ENCODE peak calls at places on chromosomes 13 and 19, in five cellular contexts. One of them, this sample, is unnamed.

GRCh38 chr19:16671652-16672274 is 10.8 kb downstream of the TMEM38A start:
- DNase-seq in foreskin keratinocyte: no peak
- DNase-seq in NCI-H82: peak; percentile 96
- DNase-seq in hypothalamus: no peak
- DNase-seq in activated T-cell treated with anti-CD3 and anti-CD28 coated beads, Interleukin-2, amount 50 U/mL, for 1 hour: no peak
- DNase-seq in this sample: no peak

GRCh38 chr13:98586400-98587144 is 9.7 kb upstream of the STK24 start:
- DNase-seq in foreskin keratinocyte: no peak
- DNase-seq in activated T-cell treated with anti-CD3 and anti-CD28 coated beads, Interleukin-2, amount 50 U/mL, for 1 hour: no peak
- DNase-seq in hypothalamus: no peak
- DNase-seq in NCI-H82: peak; percentile 94
- DNase-seq in this sample: no peak

GRCh38 chr19:48634424-48635262 is 2.5 kb downstream of the DBP start:
- DNase-seq in foreskin keratinocyte: peak; percentile 89
- DNase-seq in hypothalamus: peak; percentile 93
- DNase-seq in NCI-H82: peak; percentile 99
- DNase-seq in activated T-cell treated with anti-CD3 and anti-CD28 coated beads, Interleukin-2, amount 50 U/mL, for 1 hour: peak; percentile 92
- DNase-seq in this sample: peak; percentile 97

GRCh38 chr13:52850396-52851152 is 2.1 kb upstream of the PCDH8 start:
- DNase-seq in foreskin keratinocyte: peak; percentile 33
- DNase-seq in hypothalamus: peak; percentile 42
- DNase-seq in NCI-H82: peak; percentile 84
- DNase-seq in activated T-cell treated with anti-CD3 and anti-CD28 coated beads, Interleukin-2, amount 50 U/mL, for 1 hour: no peak
- DNase-seq in this sample: no peak

GRCh38 chr19:39297931-39298634 is 1.9 kb downstream of the IFNL1 start:
- DNase-seq in foreskin keratinocyte: no peak
- DNase-seq in activated T-cell treated with anti-CD3 and anti-CD28 coated beads, Interleukin-2, amount 50 U/mL, for 1 hour: peak; percentile 58
- DNase-seq in NCI-H82: no peak
- DNase-seq in hypothalamus: no peak
- DNase-seq in this sample: peak; percentile 77

GRCh38 chr13:39506559-39507390 is 96.2 kb downstream of the LHFPL6 start:
- DNase-seq in NCI-H82: no peak
- DNase-seq in hypothalamus: no peak
- DNase-seq in foreskin keratinocyte: peak; percentile 98
- DNase-seq in activated T-cell treated with anti-CD3 and anti-CD28 coated beads, Interleukin-2, amount 50 U/mL, for 1 hour: no peak
- DNase-seq in this sample: no peak

GRCh38 chr13:111123221-111123620 is 8.1 kb downstream of the ARHGEF7 start:
- DNase-seq in hypothalamus: no peak
- DNase-seq in foreskin keratinocyte: no peak
- DNase-seq in activated T-cell treated with anti-CD3 and anti-CD28 coated beads, Interleukin-2, amount 50 U/mL, for 1 hour: no peak
- DNase-seq in NCI-H82: no peak
- DNase-seq in this sample: no peak

GRCh38 chr13:98839826-98840769 is 87.6 kb upstream of the SLC15A1 start:
- DNase-seq in hypothalamus: peak; percentile 46
- DNase-seq in NCI-H82: peak; percentile 89
- DNase-seq in activated T-cell treated with anti-CD3 and anti-CD28 coated beads, Interleukin-2, amount 50 U/mL, for 1 hour: peak; percentile 29
- DNase-seq in foreskin keratinocyte: peak; percentile 45
- DNase-seq in this sample: peak; percentile 74

GRCh38 chr13:44679602-44680001 is 103.5 kb upstream of the TSC22D1 start:
- DNase-seq in NCI-H82: no peak
- DNase-seq in activated T-cell treated with anti-CD3 and anti-CD28 coated beads, Interleukin-2, amount 50 U/mL, for 1 hour: no peak
- DNase-seq in hypothalamus: no peak
- DNase-seq in foreskin keratinocyte: no peak
- DNase-seq in this sample: no peak